ENCODE peak calls at places on chromosomes 5 and 9, in eight cellular contexts. One of them, this sample, is unnamed. For H3K9me3, the result is how much of the 10 kb centered on the place peaks cover.

GRCh38 chr9:79129865-79130480 is 441.8 kb upstream of the TLE4 start:
- DNase-seq in IMR-90: peak
- DNase-seq in hepatocyte: peak
- DNase-seq in tibial nerve: peak
- DNase-seq in tibial artery: no peak
- DNase-seq in iPS DF 6.9: peak
- DNase-seq in adipocyte: peak
- DNase-seq in CD4-positive, alpha-beta T cell: no peak
- DNase-seq in this sample: peak

GRCh38 chr9:127457191-127457878 is 6.0 kb downstream of the LRSAM1 start:
- DNase-seq in adipocyte: no peak
- DNase-seq in iPS DF 6.9: no peak
- DNase-seq in tibial nerve: no peak
- DNase-seq in CD4-positive, alpha-beta T cell: no peak
- DNase-seq in tibial artery: no peak
- DNase-seq in hepatocyte: no peak
- DNase-seq in IMR-90: no peak
- DNase-seq in this sample: no peak

GRCh38 chr5:158796812-158797497 is 302.8 kb downstream of the EBF1 start:
- DNase-seq in tibial artery: peak
- DNase-seq in adipocyte: no peak
- DNase-seq in tibial nerve: no peak
- DNase-seq in hepatocyte: no peak
- DNase-seq in iPS DF 6.9: no peak
- DNase-seq in IMR-90: no peak
- DNase-seq in CD4-positive, alpha-beta T cell: no peak
- DNase-seq in this sample: no peak

GRCh38 chr9:109082091-109082620 is 37.6 kb downstream of the TMEM245 start:
- DNase-seq in IMR-90: no peak
- DNase-seq in CD4-positive, alpha-beta T cell: no peak
- DNase-seq in adipocyte: no peak
- DNase-seq in tibial artery: no peak
- DNase-seq in hepatocyte: no peak
- DNase-seq in tibial nerve: no peak
- DNase-seq in iPS DF 6.9: no peak
- DNase-seq in this sample: no peak

GRCh38 chr5:5340206-5340729 is 82.2 kb upstream of the ICE1 start:
- DNase-seq in IMR-90: peak
- DNase-seq in hepatocyte: peak
- DNase-seq in CD4-positive, alpha-beta T cell: no peak
- DNase-seq in tibial nerve: peak
- DNase-seq in tibial artery: peak
- DNase-seq in adipocyte: peak
- DNase-seq in iPS DF 6.9: peak
- DNase-seq in this sample: peak

GRCh38 chr5:41433552-41434181 is 76.7 kb downstream of the PLCXD3 start:
- DNase-seq in tibial artery: no peak
- DNase-seq in tibial nerve: no peak
- DNase-seq in hepatocyte: no peak
- DNase-seq in adipocyte: no peak
- DNase-seq in iPS DF 6.9: no peak
- DNase-seq in IMR-90: peak
- DNase-seq in CD4-positive, alpha-beta T cell: no peak
- DNase-seq in this sample: no peak

GRCh38 chr9:79014929-79015699 is 556.7 kb upstream of the TLE4 start:
- DNase-seq in CD4-positive, alpha-beta T cell: no peak
- DNase-seq in hepatocyte: no peak
- DNase-seq in tibial nerve: no peak
- DNase-seq in tibial artery: no peak
- DNase-seq in IMR-90: no peak
- DNase-seq in iPS DF 6.9: no peak
- DNase-seq in adipocyte: peak
- DNase-seq in this sample: no peak

GRCh38 chr9:35859310-35859994 is 10.7 kb downstream of the OR13J1 start:
- DNase-seq in IMR-90: peak
- DNase-seq in tibial artery: no peak
- DNase-seq in adipocyte: peak
- DNase-seq in tibial nerve: no peak
- DNase-seq in iPS DF 6.9: no peak
- DNase-seq in hepatocyte: no peak
- DNase-seq in CD4-positive, alpha-beta T cell: no peak
- DNase-seq in this sample: no peak

GRCh38 chr5:42656661-42657035 is 100.0 kb upstream of the CCDC152 start:
- DNase-seq in adipocyte: peak
- DNase-seq in tibial nerve: no peak
- DNase-seq in IMR-90: no peak
- DNase-seq in tibial artery: no peak
- DNase-seq in iPS DF 6.9: no peak
- DNase-seq in CD4-positive, alpha-beta T cell: no peak
- DNase-seq in hepatocyte: no peak
- DNase-seq in this sample: no peak

GRCh38 chr9:114805670-114806551 is at the start of gene TNFSF15:
- DNase-seq in adipocyte: peak
- DNase-seq in CD4-positive, alpha-beta T cell: no peak
- DNase-seq in iPS DF 6.9: peak
- DNase-seq in hepatocyte: peak
- DNase-seq in IMR-90: peak
- DNase-seq in tibial nerve: no peak
- DNase-seq in tibial artery: peak
- DNase-seq in this sample: no peak

GRCh38 chr5:7815757-7816534 is 35.0 kb downstream of the CFAP90 start:
- DNase-seq in tibial artery: peak
- DNase-seq in adipocyte: peak
- DNase-seq in tibial nerve: peak
- DNase-seq in hepatocyte: peak
- DNase-seq in IMR-90: peak
- DNase-seq in CD4-positive, alpha-beta T cell: peak
- DNase-seq in iPS DF 6.9: peak
- DNase-seq in this sample: peak

GRCh38 chr5:181281984-181282316 is 21.0 kb upstream of the TRIM52 start:
- DNase-seq in IMR-90: no peak
- DNase-seq in iPS DF 6.9: no peak
- DNase-seq in CD4-positive, alpha-beta T cell: no peak
- DNase-seq in hepatocyte: no peak
- DNase-seq in tibial artery: no peak
- DNase-seq in tibial nerve: no peak
- DNase-seq in adipocyte: no peak
- DNase-seq in this sample: no peak

GRCh38 chr5:175790796-175791195 is 80.6 kb upstream of the CPLX2 start:
- DNase-seq in CD4-positive, alpha-beta T cell: no peak
- DNase-seq in iPS DF 6.9: no peak
- DNase-seq in hepatocyte: no peak
- DNase-seq in IMR-90: no peak
- DNase-seq in adipocyte: no peak
- DNase-seq in tibial artery: no peak
- DNase-seq in tibial nerve: no peak
- DNase-seq in this sample: no peak

GRCh38 chr5:163459465-163459887 is 426 bp downstream of the NUDCD2 start:
- DNase-seq in tibial nerve: no peak
- DNase-seq in hepatocyte: no peak
- DNase-seq in IMR-90: peak
- DNase-seq in iPS DF 6.9: no peak
- DNase-seq in adipocyte: no peak
- DNase-seq in tibial artery: no peak
- DNase-seq in CD4-positive, alpha-beta T cell: no peak
- DNase-seq in this sample: no peak

GRCh38 chr9:82890401-82890800 is 172.5 kb downstream of the RASEF start:
- DNase-seq in IMR-90: no peak
- DNase-seq in tibial artery: no peak
- DNase-seq in hepatocyte: no peak
- DNase-seq in CD4-positive, alpha-beta T cell: no peak
- DNase-seq in adipocyte: no peak
- DNase-seq in iPS DF 6.9: no peak
- DNase-seq in tibial nerve: no peak
- DNase-seq in this sample: no peak

GRCh38 chr9:29866556-29866955 is 2293.3 kb upstream of the C9orf72 start:
- DNase-seq in CD4-positive, alpha-beta T cell: no peak
- DNase-seq in iPS DF 6.9: no peak
- DNase-seq in tibial artery: no peak
- DNase-seq in adipocyte: no peak
- DNase-seq in IMR-90: no peak
- DNase-seq in hepatocyte: no peak
- DNase-seq in tibial nerve: no peak
- DNase-seq in this sample: no peak

GRCh38 chr9:37904647-37905505 is 949 bp upstream of the SLC25A51 start:
- DNase-seq in tibial artery: no peak
- DNase-seq in tibial nerve: peak
- DNase-seq in IMR-90: peak
- DNase-seq in hepatocyte: no peak
- DNase-seq in CD4-positive, alpha-beta T cell: no peak
- DNase-seq in iPS DF 6.9: no peak
- DNase-seq in adipocyte: no peak
- DNase-seq in this sample: no peak

GRCh38 chr5:174319551-174319950 is 274.0 kb downstream of the NSG2 start:
- DNase-seq in adipocyte: no peak
- DNase-seq in tibial nerve: no peak
- DNase-seq in tibial artery: no peak
- DNase-seq in IMR-90: no peak
- DNase-seq in CD4-positive, alpha-beta T cell: no peak
- DNase-seq in hepatocyte: no peak
- DNase-seq in iPS DF 6.9: no peak
- DNase-seq in this sample: no peak

GRCh38 chr9:33234511-33235467 is 5.2 kb upstream of the SPINK4 start:
- DNase-seq in adipocyte: peak
- DNase-seq in CD4-positive, alpha-beta T cell: no peak
- DNase-seq in hepatocyte: no peak
- DNase-seq in IMR-90: peak
- DNase-seq in iPS DF 6.9: no peak
- DNase-seq in tibial artery: no peak
- DNase-seq in tibial nerve: no peak
- DNase-seq in this sample: no peak

GRCh38 chr5:132557425-132557805 is 638 bp downstream of the RAD50 start:
- DNase-seq in IMR-90: peak
- DNase-seq in adipocyte: peak
- DNase-seq in hepatocyte: peak
- DNase-seq in tibial artery: peak
- DNase-seq in CD4-positive, alpha-beta T cell: peak
- DNase-seq in iPS DF 6.9: no peak
- DNase-seq in tibial nerve: no peak
- DNase-seq in this sample: peak

GRCh38 chr5:179181988-179182387 is 121.8 kb downstream of the ZNF354C start:
- DNase-seq in iPS DF 6.9: no peak
- DNase-seq in hepatocyte: no peak
- DNase-seq in IMR-90: no peak
- DNase-seq in tibial nerve: no peak
- DNase-seq in CD4-positive, alpha-beta T cell: no peak
- DNase-seq in tibial artery: no peak
- DNase-seq in adipocyte: no peak
- DNase-seq in this sample: no peak
- H3K9me3 ChIP-seq in iPS DF 6.9: under half
- H3K9me3 ChIP-seq in hepatocyte: under half
- H3K9me3 ChIP-seq in IMR-90: under half
- H3K9me3 ChIP-seq in tibial nerve: under half
- H3K9me3 ChIP-seq in CD4-positive, alpha-beta T cell: under half
- H3K9me3 ChIP-seq in tibial artery: under half
- H3K9me3 ChIP-seq in adipocyte: under half
- H3K9me3 ChIP-seq in this sample: under half

DNA sequence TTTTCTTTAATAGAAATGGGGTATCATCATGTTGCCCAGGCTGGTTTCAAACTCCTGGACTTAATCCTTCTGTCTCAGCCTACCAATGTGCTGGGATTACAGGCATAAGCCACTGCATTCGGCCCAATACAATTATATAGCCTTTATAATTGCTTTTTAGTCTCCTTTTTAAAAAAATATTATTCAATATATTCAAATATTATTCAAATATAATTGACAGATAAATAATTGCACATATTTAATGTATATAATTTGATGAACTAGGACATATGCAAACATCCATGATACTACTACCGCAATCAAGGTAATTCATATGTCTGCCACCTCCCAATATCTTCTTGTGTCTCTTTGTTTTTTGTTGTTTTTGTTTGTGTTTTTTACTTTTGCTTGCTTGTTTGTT is 894.2 kb upstream of the PTPRD start:
- DNase-seq in CD4-positive, alpha-beta T cell: no peak
- DNase-seq in tibial nerve: no peak
- DNase-seq in IMR-90: no peak
- DNase-seq in hepatocyte: no peak
- DNase-seq in iPS DF 6.9: no peak
- DNase-seq in tibial artery: no peak
- DNase-seq in adipocyte: no peak
- DNase-seq in this sample: no peak
- H3K9me3 ChIP-seq in CD4-positive, alpha-beta T cell: under half
- H3K9me3 ChIP-seq in tibial nerve: under half
- H3K9me3 ChIP-seq in IMR-90: under half
- H3K9me3 ChIP-seq in hepatocyte: under half
- H3K9me3 ChIP-seq in iPS DF 6.9: under half
- H3K9me3 ChIP-seq in tibial artery: under half
- H3K9me3 ChIP-seq in adipocyte: under half
- H3K9me3 ChIP-seq in this sample: under half

DNA sequence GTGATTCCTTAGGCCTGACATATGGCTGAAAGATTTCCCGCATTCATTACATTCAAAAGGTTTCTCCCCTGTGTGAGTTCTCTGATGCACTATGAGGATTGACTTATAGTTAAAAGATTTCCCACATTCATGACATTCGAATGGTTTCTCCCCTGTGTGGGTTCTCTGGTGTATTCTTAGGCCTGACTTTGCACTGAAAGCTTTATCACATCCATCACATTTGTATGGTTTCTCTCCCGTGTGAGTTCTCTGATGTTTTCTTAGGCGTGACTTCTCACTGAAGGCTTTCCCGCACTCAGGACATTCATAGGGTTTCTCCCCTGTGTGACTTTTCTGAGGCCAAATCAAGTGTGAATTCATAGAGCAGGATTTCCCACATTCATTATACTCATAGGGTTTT is 35.8 kb downstream of the ZNF782 start:
- DNase-seq in adipocyte: no peak
- DNase-seq in iPS DF 6.9: no peak
- DNase-seq in CD4-positive, alpha-beta T cell: no peak
- DNase-seq in tibial artery: no peak
- DNase-seq in tibial nerve: no peak
- DNase-seq in hepatocyte: no peak
- DNase-seq in IMR-90: no peak
- DNase-seq in this sample: no peak
- H3K9me3 ChIP-seq in adipocyte: half or more
- H3K9me3 ChIP-seq in iPS DF 6.9: under half
- H3K9me3 ChIP-seq in CD4-positive, alpha-beta T cell: half or more
- H3K9me3 ChIP-seq in tibial artery: half or more
- H3K9me3 ChIP-seq in tibial nerve: half or more
- H3K9me3 ChIP-seq in hepatocyte: half or more
- H3K9me3 ChIP-seq in IMR-90: under half
- H3K9me3 ChIP-seq in this sample: half or more

DNA sequence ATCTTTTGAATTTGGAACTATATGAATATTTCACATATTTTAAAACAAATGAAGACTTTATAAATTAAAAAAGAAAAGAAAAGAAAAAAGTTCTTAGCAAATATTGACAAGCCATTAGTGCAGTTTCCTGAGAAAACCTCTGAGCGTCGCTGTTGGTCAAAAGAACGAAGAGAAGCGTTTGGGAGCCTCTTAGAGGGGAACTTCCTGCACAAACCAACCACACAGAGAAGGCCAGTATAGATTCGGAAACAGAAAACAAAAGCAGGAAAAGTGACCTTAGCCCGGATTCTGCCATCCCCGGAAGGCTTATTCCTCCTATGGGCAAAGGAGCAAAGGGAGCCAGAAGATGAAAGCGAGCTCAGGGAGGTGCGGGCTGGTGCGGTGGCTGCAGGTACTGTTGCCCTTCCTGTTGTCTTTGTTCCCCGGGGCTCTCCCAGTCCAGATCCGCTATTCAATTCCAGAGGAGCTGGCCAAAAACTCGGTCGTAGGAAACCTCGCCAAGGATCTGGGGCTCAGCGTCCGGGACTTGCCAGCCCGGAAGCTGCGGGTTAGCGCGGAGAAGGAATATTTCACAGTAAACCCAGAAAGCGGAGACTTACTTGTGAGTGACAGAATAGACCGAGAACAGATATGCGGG is at the start of gene PCDHGB2:
- DNase-seq in tibial artery: no peak
- DNase-seq in CD4-positive, alpha-beta T cell: no peak
- DNase-seq in iPS DF 6.9: no peak
- DNase-seq in tibial nerve: no peak
- DNase-seq in IMR-90: peak
- DNase-seq in hepatocyte: no peak
- DNase-seq in adipocyte: peak
- DNase-seq in this sample: no peak
- H3K9me3 ChIP-seq in tibial artery: half or more
- H3K9me3 ChIP-seq in CD4-positive, alpha-beta T cell: under half
- H3K9me3 ChIP-seq in iPS DF 6.9: under half
- H3K9me3 ChIP-seq in tibial nerve: half or more
- H3K9me3 ChIP-seq in IMR-90: half or more
- H3K9me3 ChIP-seq in hepatocyte: under half
- H3K9me3 ChIP-seq in adipocyte: half or more
- H3K9me3 ChIP-seq in this sample: half or more

This sample was measured in left ventricle myocardium inferior.